ENCODE peak calls at places on chromosomes 4 and X, in five cellular contexts. H is mammary epithelial cell, D is IMR-90, E is astrocyte, R is endothelial cell of umbilical vein. A is an unnamed sample.
A peak's percentile ranks its signal among the peaks of the same experiment; 100 is the strongest.

GRCh38 chr4:95432466-95432865 is 116.3 kb downstream of the UNC5C start:
- DNase-seq in H (no peak), D (no peak), E (no peak), R (no peak), A (no peak)

GRCh38 chr4:149161247-149161646 is 654.4 kb downstream of the IQCM start:
- DNase-seq in H (no peak), D (peak; percentile 68), E (peak; percentile 91), R (no peak), A (no peak)

GRCh38 chr4:13143704-13144103 is 340.4 kb downstream of the RAB28 start:
- DNase-seq in H (no peak), D (no peak), E (no peak), R (no peak), A (no peak)

GRCh38 chr4:17912011-17912410 is 101.2 kb downstream of the NCAPG start:
- DNase-seq in H (no peak), D (no peak), E (no peak), R (no peak), A (no peak)

GRCh38 chr4:103934178-103934789 is 214.5 kb upstream of the TACR3 start:
- DNase-seq in H (peak; percentile 25), D (peak; percentile 28), E (peak; percentile 11), R (peak; percentile 43), A (peak; percentile 84)

GRCh38 chr4:77564231-77564630 is 41.4 kb upstream of the CXCL13 start:
- DNase-seq in H (no peak), D (no peak), E (no peak), R (no peak), A (no peak)

GRCh38 chrX:38796926-38797325 is 4.3 kb upstream of the MID1IP1 start:
- DNase-seq in H (peak; percentile 35), D (peak; percentile 70), E (peak; percentile 63), R (no peak), A (no peak)

GRCh38 chr4:182521006-182521405 is 277.8 kb downstream of the TENM3 start:
- DNase-seq in H (no peak), D (no peak), E (no peak), R (no peak), A (no peak)

GRCh38 chr4:163681208-163681821 is 186.8 kb downstream of the TMA16 start:
- DNase-seq in H (no peak), D (peak; percentile 28), E (no peak), R (peak; percentile 3), A (peak; percentile 95)

GRCh38 chr4:13982008-13982407 is 354.5 kb upstream of the BOD1L1 start:
- DNase-seq in H (no peak), D (no peak), E (no peak), R (no peak), A (no peak)

GRCh38 chr4:127521463-127521862 is 111.3 kb upstream of the INTU start:
- DNase-seq in H (no peak), D (no peak), E (no peak), R (no peak), A (no peak)

GRCh38 chr4:7067523-7068278 is at the start of gene GRPEL1:
- DNase-seq in H (peak; percentile 100), D (peak; percentile 99), E (peak; percentile 96), R (peak; percentile 100), A (peak; percentile 100)

GRCh38 chr4:184293552-184293951 is 75.9 kb upstream of the ENPP6 start:
- DNase-seq in H (no peak), D (no peak), E (no peak), R (peak; percentile 74), A (no peak)

GRCh38 chr4:147848634-147849033 is 116.7 kb downstream of the ARHGAP10 start:
- DNase-seq in H (no peak), D (no peak), E (no peak), R (no peak), A (no peak)

GRCh38 chr4:53830511-53830910 is 233.9 kb downstream of the CHIC2 start:
- DNase-seq in H (no peak), D (no peak), E (no peak), R (no peak), A (peak; percentile 6)

GRCh38 chr4:75107703-75108612 is 175.0 kb downstream of the PARM1 start:
- DNase-seq in H (no peak), D (no peak), E (no peak), R (no peak), A (no peak)

GRCh38 chr4:75099321-75099720 is 166.4 kb downstream of the PARM1 start:
- DNase-seq in H (no peak), D (no peak), E (no peak), R (no peak), A (no peak)

DNA sequence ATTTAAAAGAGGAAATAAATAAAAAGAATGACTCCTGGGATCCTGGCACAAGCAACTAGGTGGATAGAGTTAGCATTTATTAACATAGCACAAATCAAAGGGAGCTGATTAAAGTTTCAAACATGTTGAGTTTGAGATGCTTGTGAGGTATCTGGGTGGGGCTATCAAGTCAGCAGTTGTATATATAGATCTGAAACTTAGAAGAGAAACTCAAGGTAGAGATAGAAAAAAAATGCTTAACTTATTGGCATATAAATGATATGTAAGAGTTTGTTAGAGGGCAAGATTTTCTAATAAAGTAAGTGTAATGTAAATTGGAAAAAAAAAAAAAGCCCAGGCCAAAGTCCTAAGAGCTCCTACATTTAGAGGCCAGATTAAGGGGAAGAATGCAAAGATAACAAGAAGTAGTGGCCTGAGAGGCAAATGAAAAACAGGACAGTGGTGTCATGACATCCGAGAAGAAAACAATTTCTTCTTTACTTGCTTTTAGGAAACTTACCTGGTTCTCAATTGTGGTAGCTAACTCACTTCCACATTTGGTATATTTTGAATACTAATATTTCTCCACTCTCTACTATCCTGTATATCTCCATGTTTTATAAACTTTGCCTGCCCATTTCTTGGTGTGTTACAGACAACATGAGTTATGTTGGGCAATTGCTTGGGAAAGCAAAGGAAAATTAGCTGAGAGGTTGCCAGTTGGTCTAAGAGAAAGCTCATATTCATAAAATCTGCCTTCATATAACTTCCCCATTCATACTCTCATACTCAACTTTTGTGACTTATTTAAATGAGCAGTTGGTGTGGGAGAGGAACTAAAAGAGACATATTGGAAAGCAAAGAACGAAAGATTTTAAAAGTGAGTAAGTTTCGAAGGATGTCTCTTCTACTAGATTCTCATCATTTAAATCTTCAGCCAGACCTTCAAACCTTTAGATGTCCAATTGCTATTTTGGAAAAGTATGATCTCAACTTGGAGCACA is 169.3 kb downstream of the PARM1 start:
- DNase-seq in H (no peak), D (no peak), E (no peak), R (no peak), A (peak; percentile 66)
- H3K4me3 ChIP-seq in H (no peak overlapping the region), D (no peak overlapping the region), E (no peak overlapping the region), R (no peak overlapping the region), A (no peak overlapping the region)

GRCh38 chrX:96379951-96380350 is 304.7 kb upstream of the DIAPH2 start:
- DNase-seq in H (no peak), D (no peak), E (no peak), R (peak; percentile 55), A (no peak)

GRCh38 chrX:96383428-96383827 is 301.2 kb upstream of the DIAPH2 start:
- DNase-seq in H (no peak), D (no peak), E (no peak), R (no peak), A (no peak)

GRCh38 chrX:96386325-96386724 is 298.3 kb upstream of the DIAPH2 start:
- DNase-seq in H (no peak), D (no peak), E (no peak), R (no peak), A (no peak)

GRCh38 chrX:96386981-96387380 is 297.7 kb upstream of the DIAPH2 start:
- DNase-seq in H (no peak), D (no peak), E (no peak), R (no peak), A (no peak)

DNA sequence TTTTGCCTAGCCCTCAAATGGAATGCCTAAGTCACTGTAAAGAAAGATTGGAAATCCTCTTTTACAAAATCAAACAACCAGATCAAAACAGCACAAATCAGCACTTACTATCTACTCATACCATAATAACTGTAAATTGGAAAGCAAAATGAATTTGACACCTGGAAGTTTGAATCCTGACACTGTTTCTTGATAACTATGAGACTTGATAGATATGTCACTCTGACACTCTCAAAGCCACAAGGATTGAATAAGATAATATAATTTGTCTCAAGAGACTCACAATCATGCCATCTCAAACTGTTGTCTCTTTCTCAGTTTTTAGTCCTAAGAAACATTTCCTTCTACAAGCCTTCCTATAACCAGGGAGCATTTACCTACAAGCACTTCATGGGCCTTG is 302.6 kb upstream of the DIAPH2 start:
- DNase-seq in H (no peak), D (no peak), E (no peak), R (no peak), A (no peak)
- H3K4me2 ChIP-seq in H (no peak overlapping the region), D (no peak overlapping the region), E (no peak overlapping the region), R (no peak overlapping the region), A (no peak overlapping the region)

GRCh38 chrX:48911407-48912182 is at the start of gene SLC35A2:
- DNase-seq in H (peak; percentile 80), D (peak; percentile 64), E (peak; percentile 66), R (peak; percentile 75), A (peak; percentile 92)

GRCh38 chrX:48913605-48914366 is 2.3 kb upstream of the SLC35A2 start:
- DNase-seq in H (no peak), D (no peak), E (no peak), R (no peak), A (no peak)

GRCh38 chrX:48909703-48910102 is 1.7 kb downstream of the SLC35A2 start:
- DNase-seq in H (no peak), D (no peak), E (no peak), R (no peak), A (no peak)

GRCh38 chrX:48908600-48908999 is 2.8 kb downstream of the SLC35A2 start:
- DNase-seq in H (no peak), D (no peak), E (no peak), R (no peak), A (no peak)

DNA sequence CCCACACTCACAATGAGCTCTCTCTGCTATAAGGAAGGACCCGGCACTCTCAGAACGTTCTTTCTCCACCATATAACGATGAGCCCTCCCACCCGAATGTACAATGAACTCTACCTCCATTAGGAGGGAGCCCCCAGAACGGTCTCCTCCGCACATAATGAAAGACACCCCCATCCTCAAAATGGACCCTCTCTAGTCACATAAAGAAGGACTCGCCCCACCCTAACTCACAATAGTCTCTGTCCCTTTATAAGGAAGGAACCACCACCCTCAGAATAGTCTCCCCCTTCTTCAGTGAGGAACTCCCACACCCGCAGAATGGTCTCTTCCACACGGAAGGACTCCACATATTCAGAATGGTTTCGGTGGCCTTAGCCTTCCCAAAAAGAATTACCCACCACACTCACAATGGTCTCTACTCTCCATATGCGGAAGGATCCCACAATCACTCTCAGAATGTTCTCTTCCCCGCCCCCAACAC is 480 bp downstream of the SLC35A2 start:
- DNase-seq in H (no peak), D (peak; percentile 21), E (no peak), R (no peak), A (peak; percentile 58)
- H2AFZ ChIP-seq in H (peak overlapping the region; percentile 76), D (peak overlapping the region; percentile 92), E (peak overlapping the region; percentile 62), R (peak overlapping the region; percentile 23), A (no peak overlapping the region)

DNA sequence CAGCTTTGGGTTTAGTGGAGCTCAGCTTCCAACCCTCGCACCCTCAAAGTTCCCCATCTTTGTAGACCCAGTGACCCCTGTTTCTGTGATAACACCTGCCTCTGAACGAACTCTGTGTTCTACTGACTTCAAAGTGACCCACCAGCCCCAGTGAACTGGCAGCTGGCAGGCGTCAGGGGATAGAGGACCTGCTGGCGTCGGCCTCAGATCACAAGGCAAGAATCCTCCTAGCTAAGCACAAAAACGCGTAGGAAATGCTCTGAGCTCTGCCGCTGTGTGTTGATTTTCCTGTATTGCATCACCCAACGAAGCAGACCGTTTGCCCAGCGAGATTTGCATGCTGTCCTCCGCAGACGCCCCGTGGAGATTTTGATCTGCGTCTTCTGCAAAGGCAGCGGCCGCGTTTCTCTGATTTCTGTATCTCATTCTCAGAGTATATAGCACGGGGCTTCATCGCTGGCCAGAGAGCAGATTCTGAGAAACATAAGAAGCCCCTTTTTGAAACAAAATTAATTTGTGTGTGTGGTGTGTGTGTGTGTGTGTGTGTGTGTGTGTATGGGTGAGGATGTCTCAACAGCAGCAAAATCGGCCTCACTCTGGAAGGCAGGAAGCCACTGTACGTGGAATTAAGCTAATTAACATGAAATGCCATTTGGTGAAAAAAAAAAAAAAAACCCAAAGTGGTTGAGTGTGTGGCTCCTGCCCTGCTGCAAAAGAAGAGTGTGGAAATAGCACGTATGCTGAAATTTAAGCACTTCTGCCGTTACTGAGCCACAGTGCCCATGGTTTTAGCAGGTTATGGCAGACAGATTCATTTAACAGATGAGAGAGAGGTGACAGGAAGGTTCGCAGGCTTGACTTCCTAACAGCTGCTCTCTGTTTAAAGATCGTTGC is 29.2 kb upstream of the ASMTL start:
- DNase-seq in H (peak; percentile 44), D (peak; percentile 76), E (peak; percentile 51), R (peak; percentile 67), A (peak; percentile 96)
- H3K4me3 ChIP-seq in H (no peak overlapping the region), D (no peak overlapping the region), E (peak overlapping the region; percentile 33), R (no peak overlapping the region), A (peak overlapping the region; percentile 58)